ENCODE peak calls at places on chromosomes 13 and 19, in five cellular contexts. G, I, A, R and B are unnamed samples.

GRCh38 chr13:92436927-92437326 is 789.7 kb upstream of the GPC6 start:
- DNase-seq in G (no peak), R (no peak), A (no peak), I (no peak), B (no peak)

GRCh38 chr19:57803594-57804325 is 11.0 kb downstream of the ZNF552 start:
- DNase-seq in I (no peak), R (no peak), G (no peak), A (peak; percentile 30), B (no peak)

GRCh38 chr13:46278474-46278873 is 66.7 kb downstream of the LRRC63 start:
- DNase-seq in A (no peak), I (peak; percentile 21), R (no peak), G (no peak), B (peak; percentile 10)

GRCh38 chr19:33296473-33297060 is 5.8 kb downstream of the CEBPA start:
- DNase-seq in A (no peak), I (no peak), G (no peak), R (no peak), B (no peak)

GRCh38 chr19:45638930-45639729 is at the start of gene EML2:
- DNase-seq in I (no peak), G (peak; percentile 71), R (no peak), A (peak; percentile 24), B (peak; percentile 84)

GRCh38 chr19:21482863-21483276 is 22.5 kb upstream of the ZNF429 start:
- DNase-seq in I (peak; percentile 74), G (no peak), A (peak; percentile 6), R (no peak), B (peak; percentile 30)

GRCh38 chr13:30307194-30307965 is at the start of gene KATNAL1:
- DNase-seq in R (no peak), I (peak; percentile 15), G (peak; percentile 48), A (peak; percentile 56), B (peak; percentile 83)

GRCh38 chr19:7575426-7576040 is 20.1 kb upstream of the CAMSAP3 start:
- DNase-seq in A (no peak), G (no peak), R (no peak), I (no peak), B (peak; percentile 67)

GRCh38 chr13:49218493-49219051 is 1.6 kb upstream of the MLNR start:
- DNase-seq in G (no peak), I (no peak), R (no peak), A (no peak), B (no peak)

GRCh38 chr19:41851456-41851855 is 6.6 kb downstream of the DMRTC2 start:
- DNase-seq in A (no peak), I (no peak), G (no peak), R (no peak), B (no peak)

GRCh38 chr19:43687660-43687997 is 17.7 kb upstream of the PLAUR start:
- DNase-seq in I (no peak), R (no peak), A (no peak), G (no peak), B (no peak)

GRCh38 chr13:66624302-66624701 is 605.8 kb downstream of the PCDH9 start:
- DNase-seq in I (no peak), A (no peak), R (no peak), G (no peak), B (no peak)

GRCh38 chr13:20387441-20387971 is 138.2 kb downstream of the CRYL1 start:
- DNase-seq in R (no peak), A (no peak), I (no peak), G (no peak), B (no peak)

GRCh38 chr13:26961890-26962615 is 201.5 kb upstream of the GPR12 start:
- DNase-seq in A (peak; percentile 92), G (no peak), I (no peak), R (no peak), B (no peak)

GRCh38 chr13:109737606-109738005 is 48.8 kb downstream of the IRS2 start:
- DNase-seq in A (no peak), R (no peak), I (no peak), G (no peak), B (no peak)

GRCh38 chr13:29674532-29674931 is 79.0 kb upstream of the SLC7A1 start:
- DNase-seq in A (no peak), G (no peak), I (no peak), R (no peak), B (no peak)

GRCh38 chr13:46717275-46717674 is 79.7 kb downstream of the ESD start:
- DNase-seq in I (no peak), R (no peak), G (no peak), A (peak; percentile 16), B (no peak)

GRCh38 chr13:111572956-111573355 is 252.5 kb downstream of the TEX29 start:
- DNase-seq in A (no peak), R (no peak), I (no peak), G (no peak), B (no peak)

GRCh38 chr19:38650180-38650775 is 2.8 kb downstream of the ACTN4 start:
- DNase-seq in I (no peak), A (no peak), G (no peak), R (no peak), B (no peak)

GRCh38 chr13:18953139-18953930 is 228.3 kb downstream of the TUBA3C start:
- DNase-seq in R (no peak), I (no peak), A (no peak), G (no peak), B (no peak)

GRCh38 chr13:26486550-26486949 is 70.9 kb upstream of the WASF3 start:
- DNase-seq in A (no peak), R (no peak), I (no peak), G (no peak), B (no peak)

GRCh38 chr13:41411536-41411935 is 45.8 kb upstream of the RGCC start:
- DNase-seq in A (peak; percentile 62), I (no peak), R (no peak), G (no peak), B (no peak)

GRCh38 chr19:48258350-48258749 is 2.6 kb upstream of the CARD8 start:
- DNase-seq in I (no peak), R (no peak), G (no peak), A (no peak), B (no peak)

GRCh38 chr13:67574320-67575233 is 344.4 kb upstream of the PCDH9 start:
- DNase-seq in G (no peak), I (no peak), R (no peak), A (no peak), B (no peak)

GRCh38 chr13:60619461-60619860 is 222.4 kb downstream of the TDRD3 start:
- DNase-seq in I (no peak), R (no peak), G (no peak), A (no peak), B (no peak)

GRCh38 chr13:110012102-110012739 is 225.8 kb upstream of the IRS2 start:
- DNase-seq in R (no peak), I (no peak), A (peak; percentile 3), G (peak; percentile 43), B (no peak)

GRCh38 chr19:15337202-15337601 is 4.9 kb upstream of the BRD4 start:
- DNase-seq in G (no peak), R (no peak), I (no peak), A (no peak), B (no peak)

GRCh38 chr19:33350538-33351309 is 22.8 kb upstream of the CEBPG start:
- DNase-seq in R (no peak), I (no peak), G (no peak), A (no peak), B (no peak)

GRCh38 chr19:50906217-50906616 is 5.0 kb downstream of the KLK4 start:
- DNase-seq in G (peak; percentile 56), I (no peak), R (no peak), A (peak; percentile 17), B (peak; percentile 48)

GRCh38 chr13:79386125-79386822 is 19.8 kb downstream of the RBM26 start:
- DNase-seq in A (no peak), R (no peak), I (no peak), G (no peak), B (no peak)

GRCh38 chr13:79384022-79384610 is 21.9 kb downstream of the RBM26 start:
- DNase-seq in I (no peak), G (no peak), R (no peak), A (peak; percentile 20), B (no peak)

GRCh38 chr13:79382545-79383275 is 23.3 kb downstream of the RBM26 start:
- DNase-seq in R (no peak), I (no peak), G (no peak), A (no peak), B (no peak)

GRCh38 chr13:79387853-79388252 is 18.2 kb downstream of the RBM26 start:
- DNase-seq in R (no peak), I (no peak), A (no peak), G (no peak), B (no peak)

DNA sequence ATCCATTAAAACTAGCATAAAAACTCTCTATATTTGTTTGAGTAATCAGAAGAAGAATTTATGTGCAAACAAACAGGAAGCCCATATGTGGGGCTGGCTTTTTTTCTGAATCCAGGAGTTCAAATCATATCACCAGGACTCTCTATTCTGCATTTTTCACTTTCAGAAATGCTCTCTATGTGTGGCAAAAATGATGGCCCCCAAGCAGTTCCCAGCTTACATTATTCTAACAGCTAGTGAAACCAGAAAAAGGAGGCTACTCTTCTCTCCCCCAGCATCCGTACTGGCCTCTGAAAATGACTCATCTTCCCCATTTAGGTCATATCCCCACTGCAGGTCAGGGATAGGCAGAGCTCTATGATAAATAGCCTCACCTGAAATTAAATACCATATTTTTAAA is 20.4 kb downstream of the RBM26 start:
- DNase-seq in I (no peak), G (no peak), R (peak; percentile 85), A (no peak), B (peak; percentile 9)
- TF ChIP-seq KDM1A in I (no peak), G (no peak), R (no peak), A (no peak), B (no peak)

GRCh38 chr19:991174-991931 is 7.2 kb downstream of the WDR18 start:
- DNase-seq in A (no peak), G (no peak), R (no peak), I (no peak), B (peak; percentile 89)
- TF ChIP-seq KDM1A in A (no peak), G (no peak), R (no peak), I (no peak), B (no peak)

DNA sequence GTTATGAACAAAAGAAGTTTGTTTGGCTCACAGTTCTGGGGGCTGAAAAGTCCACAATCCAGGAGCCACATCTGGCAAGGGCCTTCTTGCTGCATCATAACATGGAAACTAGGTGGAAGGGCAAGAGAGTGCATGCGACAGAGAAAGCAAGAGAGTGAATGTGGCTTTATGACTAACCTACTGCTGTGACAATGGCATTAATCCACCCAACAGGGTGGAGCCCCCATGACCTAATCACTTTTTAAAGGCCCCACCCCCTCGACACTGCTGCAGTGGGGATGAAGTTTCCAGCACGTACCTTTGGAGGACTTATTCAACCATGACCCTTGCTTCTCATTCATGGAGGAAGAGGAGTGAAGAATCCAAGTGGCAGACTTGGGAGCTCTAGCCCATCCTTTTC is 30.0 kb upstream of the RFXAP start:
- DNase-seq in A (no peak), R (no peak), I (no peak), G (no peak), B (peak; percentile 8)
- TF ChIP-seq KDM1A in A (no peak), R (no peak), I (no peak), G (no peak), B (no peak)

GRCh38 chr19:49585023-49585422 is 3.9 kb downstream of the PRRG2 start:
- DNase-seq in A (no peak), R (no peak), G (no peak), I (no peak), B (no peak)
- TF ChIP-seq KDM1A in A (no peak), R (no peak), G (no peak), I (no peak), B (no peak)